ENCODE peak calls at places on chromosomes 7 and 10, in six cellular contexts. R is IMR-90, O is neuronal stem cell, W is trophoblast cell, D is H9, T is H1. X is an unnamed sample.
A peak's percentile ranks its signal among the peaks of the same experiment; 100 is the strongest.

GRCh38 chr10:47243791-47244190 is 56.2 kb upstream of the GDF10 start:
- DNase-seq in R (no peak), O (no peak), W (no peak), D (peak; percentile 12), T (no peak), X (no peak)

GRCh38 chr10:95881316-95881715 is 26.5 kb upstream of the CC2D2B start:
- DNase-seq in R (no peak), O (no peak), W (no peak), D (no peak), T (no peak), X (no peak)

GRCh38 chr7:91183408-91183807 is 80.8 kb upstream of the FZD1 start:
- DNase-seq in R (no peak), O (no peak), W (no peak), D (no peak), T (no peak), X (no peak)

GRCh38 chr7:94440460-94441039 is 45.9 kb downstream of the COL1A2 start:
- DNase-seq in R (peak; percentile 20), O (no peak), W (no peak), D (no peak), T (no peak), X (no peak)

GRCh38 chr10:14889318-14889717 is 10.7 kb downstream of the SUV39H2 start:
- DNase-seq in R (no peak), O (no peak), W (no peak), D (no peak), T (no peak), X (peak; percentile 22)

GRCh38 chr7:99499713-99500636 is at the start of gene ZNF394:
- DNase-seq in R (peak; percentile 93), O (peak; percentile 91), W (peak; percentile 94), D (peak; percentile 94), T (peak; percentile 92), X (peak; percentile 94)

GRCh38 chr10:52004342-52004949 is 305.1 kb upstream of the CSTF2T start:
- DNase-seq in R (peak; percentile 67), O (peak; percentile 23), W (no peak), D (no peak), T (no peak), X (peak; percentile 58)

GRCh38 chr10:87547734-87548311 is 43.1 kb downstream of the MINPP1 start:
- DNase-seq in R (peak; percentile 91), O (peak; percentile 6), W (no peak), D (no peak), T (no peak), X (peak; percentile 71)

GRCh38 chr7:51315393-51316261 is 982 bp downstream of the COBL start:
- DNase-seq in R (no peak), O (peak; percentile 42), W (peak; percentile 83), D (peak; percentile 56), T (peak; percentile 77), X (peak; percentile 11)

GRCh38 chr10:22550732-22551131 is 163.6 kb downstream of the PIP4K2A start:
- DNase-seq in R (peak; percentile 4), O (no peak), W (no peak), D (peak; percentile 71), T (peak; percentile 91), X (peak; percentile 35)

GRCh38 chr7:15508258-15508657 is 53.6 kb downstream of the AGMO start:
- DNase-seq in R (peak; percentile 30), O (no peak), W (no peak), D (no peak), T (no peak), X (peak; percentile 10)

GRCh38 chr10:110101464-110102144 is 93.8 kb downstream of the ADD3 start:
- DNase-seq in R (no peak), O (no peak), W (no peak), D (no peak), T (no peak), X (no peak)

GRCh38 chr7:135846339-135846738 is 97.7 kb upstream of the FAM180A start:
- DNase-seq in R (no peak), O (no peak), W (no peak), D (no peak), T (no peak), X (no peak)

GRCh38 chr10:11631890-11632587 is 20.6 kb upstream of the USP6NL start:
- DNase-seq in R (no peak), O (no peak), W (no peak), D (no peak), T (no peak), X (no peak)

GRCh38 chr10:12491491-12491890 is 142.1 kb downstream of the CAMK1D start:
- DNase-seq in R (no peak), O (no peak), W (no peak), D (no peak), T (no peak), X (no peak)

GRCh38 chr10:86225098-86225782 is 141.4 kb downstream of the GRID1 start:
- DNase-seq in R (peak; percentile 55), O (no peak), W (no peak), D (no peak), T (no peak), X (no peak)

DNA sequence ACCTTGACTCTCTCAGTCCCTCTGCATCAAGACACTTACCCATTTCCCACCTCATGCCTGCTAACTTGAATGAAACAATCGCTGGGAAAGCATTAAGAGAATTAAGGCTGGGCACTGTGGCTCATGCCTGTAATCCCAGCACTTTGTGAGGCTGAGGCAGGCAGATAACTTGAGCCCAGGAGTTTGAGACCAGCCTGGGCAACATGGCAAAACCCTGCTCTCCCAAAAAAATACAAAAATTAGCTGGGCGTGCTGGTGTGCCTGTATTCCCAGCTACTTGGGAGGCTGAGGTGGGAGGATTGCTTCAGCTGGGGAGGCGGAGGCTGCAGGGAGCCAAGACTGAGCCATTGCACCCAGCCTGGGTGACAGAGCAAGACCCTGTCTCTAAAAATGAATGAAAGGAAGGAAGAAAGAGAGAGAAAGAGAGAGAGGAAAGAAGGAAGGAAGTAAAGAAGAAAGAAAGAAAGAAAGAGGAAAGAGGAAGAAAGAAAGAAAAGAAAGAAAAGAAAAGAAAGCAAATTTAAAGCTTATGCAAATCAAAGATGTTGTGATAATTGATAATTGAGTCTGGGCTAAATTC is 646 bp downstream of the SERPINE1 start:
- DNase-seq in R (no peak), O (no peak), W (no peak), D (no peak), T (no peak), X (no peak)
- H2AFZ ChIP-seq in R (peak overlapping the region; percentile 35), O (peak overlapping the region; percentile 80), W (no peak overlapping the region), D (no peak overlapping the region), T (peak overlapping the region; percentile 59), X (no peak overlapping the region)

DNA sequence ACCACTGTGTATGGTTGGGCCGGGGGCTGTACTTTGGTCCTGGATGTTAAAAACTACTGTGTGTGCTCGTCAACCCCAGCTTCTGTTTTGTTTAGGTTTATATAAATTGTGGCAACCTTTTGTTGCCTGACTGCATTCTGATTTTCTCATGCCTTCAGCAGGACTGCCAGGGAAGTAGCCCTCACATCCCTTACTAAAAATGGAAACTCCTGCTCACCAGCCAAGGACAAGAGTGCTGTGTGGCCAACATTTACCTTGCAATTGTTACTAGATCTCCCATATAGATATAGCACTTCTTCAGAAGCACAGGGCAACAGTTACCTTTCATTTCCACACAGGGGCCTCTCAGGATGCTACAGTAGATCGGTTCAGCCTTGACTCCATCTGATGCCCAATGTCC is 174.4 kb downstream of the TAX1BP1 start:
- DNase-seq in R (no peak), O (no peak), W (no peak), D (no peak), T (no peak), X (no peak)
- H2BK5ac ChIP-seq in R (no peak overlapping the region), O (no peak overlapping the region), W (no peak overlapping the region), D (no peak overlapping the region), T (no peak overlapping the region), X (no peak overlapping the region)

GRCh38 chr10:115814542-115814941 is 458.5 kb downstream of the GFRA1 start:
- DNase-seq in R (no peak), O (no peak), W (no peak), D (no peak), T (no peak), X (no peak)
- H2AFZ ChIP-seq in R (no peak overlapping the region), O (no peak overlapping the region), W (no peak overlapping the region), D (no peak overlapping the region), T (no peak overlapping the region), X (no peak overlapping the region)

DNA sequence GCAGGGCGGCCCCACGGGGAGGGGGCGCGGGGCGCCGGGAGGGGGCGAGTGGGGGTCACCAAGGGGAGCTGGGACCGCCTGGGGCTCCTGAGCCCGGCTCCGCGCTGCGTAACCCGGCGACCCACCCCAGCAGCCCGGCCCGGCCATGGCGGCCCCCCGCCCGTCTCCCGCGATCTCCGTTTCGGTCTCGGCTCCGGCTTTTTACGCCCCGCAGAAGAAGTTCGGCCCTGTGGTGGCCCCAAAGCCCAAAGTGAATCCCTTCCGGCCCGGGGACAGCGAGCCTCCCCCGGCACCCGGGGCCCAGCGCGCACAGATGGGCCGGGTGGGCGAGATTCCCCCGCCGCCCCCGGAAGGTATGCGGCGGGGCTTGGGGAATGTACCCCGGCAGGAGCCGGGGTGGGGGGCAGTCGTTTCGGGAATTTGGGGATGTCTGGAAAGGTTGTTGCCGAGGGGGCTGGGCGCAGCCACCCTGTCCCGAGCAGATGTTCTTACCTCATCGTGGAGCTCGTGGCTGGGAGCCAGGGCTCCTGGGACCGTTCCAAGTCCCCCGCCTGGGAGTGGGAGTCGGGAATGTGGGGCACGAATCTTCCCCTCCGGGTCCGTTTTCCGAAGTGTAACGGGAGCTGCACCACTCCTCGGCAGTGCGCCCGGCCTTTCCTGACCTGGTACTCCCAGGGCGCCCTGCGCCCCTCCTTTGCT is 431 bp downstream of the ZYX start:
- DNase-seq in R (peak; percentile 79), O (no peak), W (no peak), D (peak; percentile 28), T (no peak), X (peak; percentile 73)
- H2BK5ac ChIP-seq in R (peak overlapping the region; percentile 77), O (peak overlapping the region; percentile 79), W (peak overlapping the region; percentile 92), D (no peak overlapping the region), T (no peak overlapping the region), X (peak overlapping the region; percentile 97)